ENCODE peak calls at places on chromosomes 3 and 15, in seven cellular contexts. J is endothelial cell of umbilical vein, C is GM12865, S is HFF-Myc, W is fibroblast of lung, M is AG10803, Y is heart right ventricle. P is an unnamed sample.

GRCh38 chr3:50278106-50278867 is 600 bp upstream of the LSMEM2 start:
- DNase-seq in M (no peak), J (no peak), C (no peak), W (no peak), S (no peak), Y (no peak), P (no peak)

GRCh38 chr15:90264649-90265048 is 823 bp upstream of the NGRN start:
- DNase-seq in Y (peak), J (peak), W (no peak), M (no peak), S (no peak), C (peak), P (no peak)

GRCh38 chr3:138370321-138370720 is 21.9 kb downstream of the MRAS start:
- DNase-seq in J (no peak), S (no peak), C (no peak), Y (no peak), M (no peak), W (no peak), P (no peak)

GRCh38 chr3:75082845-75083244 is 468.4 kb upstream of the CNTN3 start:
- DNase-seq in M (no peak), J (no peak), Y (no peak), C (no peak), W (no peak), S (no peak), P (no peak)

GRCh38 chr3:100047455-100048141 is 66.7 kb downstream of the FILIP1L start:
- DNase-seq in Y (peak), M (peak), S (peak), J (peak), C (peak), W (peak), P (peak)

GRCh38 chr3:150391200-150391599 is 16.9 kb upstream of the TSC22D2 start:
- DNase-seq in Y (no peak), W (peak), M (peak), J (peak), C (no peak), S (no peak), P (no peak)

GRCh38 chr3:73601476-73601875 is 23.3 kb downstream of the PDZRN3 start:
- DNase-seq in J (no peak), Y (no peak), S (no peak), C (no peak), M (no peak), W (no peak), P (no peak)

GRCh38 chr3:10353160-10353559 is 32.2 kb upstream of the SEC13 start:
- DNase-seq in C (no peak), J (no peak), S (no peak), Y (no peak), M (no peak), W (no peak), P (no peak)

GRCh38 chr3:195150194-195151118 is 120.5 kb downstream of the XXYLT1 start:
- DNase-seq in Y (peak), S (no peak), M (peak), J (peak), W (peak), C (peak), P (no peak)

GRCh38 chr15:69337133-69337532 is 38.4 kb downstream of the PAQR5 start:
- DNase-seq in W (peak), C (no peak), S (peak), M (peak), Y (no peak), J (peak), P (peak)

GRCh38 chr15:47184405-47185221 is 532.7 kb upstream of the SEMA6D start:
- DNase-seq in S (no peak), M (peak), Y (no peak), W (peak), J (peak), C (no peak), P (no peak)

GRCh38 chr3:51163051-51163450 is 222.0 kb upstream of the MANF start:
- DNase-seq in S (no peak), M (no peak), W (no peak), Y (no peak), C (no peak), J (no peak), P (no peak)

GRCh38 chr3:44509985-44510360 is 32.5 kb upstream of the ZNF445 start:
- DNase-seq in M (peak), Y (no peak), C (peak), S (peak), J (peak), W (peak), P (no peak)

GRCh38 chr3:12307136-12307535 is 18.3 kb downstream of the PPARG start:
- DNase-seq in W (no peak), J (no peak), C (no peak), M (no peak), S (no peak), Y (no peak), P (no peak)

GRCh38 chr3:110026421-110026820 is 689.1 kb upstream of the DPPA4 start:
- DNase-seq in S (no peak), M (no peak), J (no peak), Y (no peak), W (no peak), C (no peak), P (no peak)

GRCh38 chr3:37856381-37856780 is 5.3 kb upstream of the CTDSPL start:
- DNase-seq in W (no peak), Y (peak), C (no peak), M (no peak), S (no peak), J (no peak), P (no peak)

GRCh38 chr3:120203016-120203415 is 82.0 kb downstream of the GPR156 start:
- DNase-seq in Y (peak), C (no peak), J (peak), W (peak), M (peak), S (peak), P (peak)

GRCh38 chr15:82044373-82045178 is 1.2 kb downstream of the MEX3B start:
- DNase-seq in S (no peak), J (peak), M (peak), C (peak), Y (peak), W (peak), P (no peak)

GRCh38 chr3:101816215-101817149 is 32.8 kb upstream of the NFKBIZ start:
- DNase-seq in M (peak), C (no peak), S (peak), W (no peak), Y (no peak), J (peak), P (no peak)

DNA sequence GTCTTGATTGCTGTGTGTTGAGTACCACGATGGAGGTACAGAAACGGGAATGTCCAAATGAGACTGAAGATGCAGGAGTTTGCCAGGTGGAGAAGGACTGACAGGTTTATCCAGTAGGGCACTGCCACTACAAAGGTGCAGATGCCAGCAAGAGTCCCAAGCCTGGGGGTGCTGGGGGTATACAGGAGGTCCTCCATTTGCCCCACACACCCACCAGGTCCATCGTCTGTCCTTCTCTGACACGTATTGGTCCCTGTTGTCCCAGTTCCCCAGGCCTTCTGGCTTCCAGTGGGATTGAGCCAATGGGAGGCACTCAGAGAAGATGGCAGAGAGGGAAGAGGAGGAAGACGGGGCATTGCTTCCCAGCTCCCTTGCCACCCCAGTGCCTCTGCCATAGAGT is 6.6 kb downstream of the HAPLN3 start:
- DNase-seq in M (no peak), Y (no peak), S (no peak), W (no peak), J (no peak), C (no peak), P (no peak)
- TF ChIP-seq CTCF in M (no peak), Y (no peak), S (no peak), W (no peak), J (no peak), C (no peak), P (no peak)

DNA sequence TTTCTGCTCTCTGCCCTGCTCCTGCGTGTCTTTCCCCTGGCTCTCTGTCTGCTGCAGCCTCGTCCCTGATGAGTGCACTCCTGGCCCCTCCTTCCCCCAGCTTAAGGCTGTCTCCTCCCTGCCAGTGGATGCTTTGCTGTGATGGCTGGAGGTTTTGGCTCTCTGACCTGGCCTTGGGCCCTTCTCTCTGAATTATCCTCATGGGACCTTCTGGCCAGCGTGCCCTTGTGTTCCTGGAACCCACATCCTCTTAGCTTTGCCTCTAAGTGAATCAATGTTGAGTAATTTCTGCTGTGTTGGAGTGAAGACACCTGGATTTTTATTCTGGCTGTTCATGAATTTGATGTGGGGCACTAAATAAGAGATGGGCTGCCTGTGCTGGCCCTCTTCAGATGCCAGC is 9.8 kb upstream of the TNFAIP8L3 start:
- DNase-seq in Y (peak), J (no peak), S (no peak), W (peak), M (peak), C (no peak), P (no peak)
- H3K4me3 ChIP-seq in Y (no peak), J (no peak), S (no peak), W (no peak), M (peak), C (no peak), P (no peak)

GRCh38 chr3:186722457-186722856 is 5.3 kb downstream of the KNG1 start:
- DNase-seq in C (no peak), M (peak), W (peak), Y (no peak), J (no peak), S (no peak), P (no peak)
- TF ChIP-seq CTCF in C (no peak), M (peak), W (peak), Y (no peak), J (peak), S (peak), P (peak)

GRCh38 chr3:42652611-42653302 is 740 bp upstream of the ZBTB47 start:
- DNase-seq in W (peak), Y (peak), J (peak), S (no peak), C (peak), M (peak), P (no peak)
- H3K4me3 ChIP-seq in W (peak), Y (peak), J (peak), S (peak), C (no peak), M (peak), P (peak)

GRCh38 chr3:128190501-128190900 is 37.2 kb downstream of the EEFSEC start:
- DNase-seq in Y (no peak), W (no peak), J (no peak), S (no peak), C (no peak), M (no peak), P (no peak)

GRCh38 chr3:128188326-128188725 is 35.0 kb downstream of the EEFSEC start:
- DNase-seq in W (no peak), S (no peak), J (no peak), C (no peak), Y (no peak), M (no peak), P (no peak)

GRCh38 chr3:128187495-128187894 is 34.2 kb downstream of the EEFSEC start:
- DNase-seq in C (no peak), M (no peak), S (no peak), J (no peak), Y (no peak), W (no peak), P (no peak)

GRCh38 chr3:128188958-128189357 is 35.7 kb downstream of the EEFSEC start:
- DNase-seq in W (no peak), Y (no peak), S (no peak), C (no peak), M (no peak), J (no peak), P (no peak)

DNA sequence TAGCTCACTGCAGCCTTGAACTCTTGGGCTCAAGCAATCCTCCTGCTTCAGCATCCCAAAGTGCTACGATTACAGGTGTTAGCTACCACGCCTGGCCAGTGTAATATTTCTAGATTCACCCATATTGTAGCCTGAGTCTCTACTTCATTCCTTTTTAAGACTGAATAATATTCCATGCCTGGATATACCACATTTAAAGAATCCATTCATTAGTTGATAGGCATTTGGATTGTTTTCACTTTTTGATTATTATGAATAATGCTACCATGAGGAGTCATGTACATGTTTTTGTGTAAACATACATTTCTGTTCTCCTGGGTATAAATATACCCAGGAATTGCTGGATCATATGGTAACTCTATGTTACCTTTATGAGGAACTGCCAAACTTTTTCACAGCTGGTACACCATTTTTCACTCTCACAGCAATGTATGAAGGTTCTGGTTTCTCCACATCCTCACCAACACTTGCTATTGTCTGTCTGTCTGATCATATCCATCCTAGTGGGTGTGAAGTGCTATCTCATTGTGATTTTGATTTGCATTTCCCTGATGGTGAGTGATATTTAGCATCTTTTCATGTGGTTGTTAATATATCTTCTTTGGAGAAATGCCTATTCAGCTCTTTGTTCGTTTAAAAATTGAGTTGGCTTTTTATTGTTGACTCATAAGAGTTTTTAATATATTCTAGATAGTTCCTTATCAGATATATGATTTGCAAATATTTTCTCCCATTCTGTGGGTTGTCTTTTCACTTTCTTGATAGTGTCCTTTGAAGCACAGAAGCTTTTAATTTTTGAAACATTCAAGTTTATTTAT is 32.6 kb downstream of the EEFSEC start:
- DNase-seq in W (no peak), Y (no peak), M (no peak), J (no peak), S (no peak), C (no peak), P (no peak)
- TF ChIP-seq CTCF in W (no peak), Y (no peak), M (no peak), J (no peak), S (no peak), C (no peak), P (no peak)

GRCh38 chr15:45112143-45112591 is 1.8 kb downstream of the DUOX2 start:
- DNase-seq in M (no peak), W (no peak), Y (no peak), C (no peak), J (no peak), S (no peak), P (no peak)
- H3K4me3 ChIP-seq in M (no peak), W (no peak), Y (peak), C (no peak), J (no peak), S (no peak), P (no peak)

GRCh38 chr3:196988241-196989029 is 19.8 kb upstream of the PIGZ start:
- DNase-seq in J (no peak), M (no peak), C (no peak), S (no peak), Y (no peak), W (no peak), P (no peak)

GRCh38 chr3:196985298-196985697 is 16.7 kb upstream of the PIGZ start:
- DNase-seq in Y (no peak), S (no peak), M (no peak), C (no peak), W (no peak), J (no peak), P (no peak)

GRCh38 chr3:196983186-196983585 is 14.6 kb upstream of the PIGZ start:
- DNase-seq in S (no peak), W (no peak), C (no peak), Y (no peak), M (no peak), J (no peak), P (no peak)

GRCh38 chr3:196987022-196987421 is 18.4 kb upstream of the PIGZ start:
- DNase-seq in C (no peak), Y (no peak), J (no peak), M (no peak), W (no peak), S (no peak), P (no peak)

GRCh38 chr3:196985954-196986885 is 17.6 kb upstream of the PIGZ start:
- DNase-seq in M (no peak), W (no peak), C (no peak), Y (no peak), S (no peak), J (no peak), P (no peak)
- TF ChIP-seq CTCF in M (peak), W (no peak), C (no peak), Y (no peak), S (no peak), J (no peak), P (no peak)

DNA sequence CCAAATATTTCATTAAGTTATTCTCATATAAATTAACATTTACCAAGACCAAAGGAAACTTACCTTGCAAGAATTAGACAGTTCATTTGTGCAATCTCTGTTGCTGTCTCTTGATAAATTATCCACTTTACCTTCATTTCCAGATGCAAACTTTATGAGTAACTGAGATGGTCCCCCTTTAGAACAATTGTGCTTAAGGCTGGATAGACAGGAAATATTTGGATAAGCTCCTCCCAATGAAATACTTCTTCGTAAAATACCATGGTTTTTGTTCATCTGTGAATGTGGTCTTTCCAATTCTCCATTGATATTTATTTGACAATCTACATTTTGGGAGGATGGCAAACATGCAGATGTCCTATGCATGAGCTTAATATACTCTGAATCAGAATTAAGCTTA is 78.2 kb downstream of the NEDD4 start:
- DNase-seq in J (no peak), S (no peak), Y (no peak), C (no peak), M (no peak), W (no peak), P (no peak)
- H3K4me3 ChIP-seq in J (no peak), S (peak), Y (no peak), C (no peak), M (peak), W (peak), P (peak)